ENCODE peak calls at places on chromosomes 1 and 21, in seven cellular contexts. One of them, this sample, is unnamed.

GRCh38 chr1:29875557-29876028 is 639.3 kb downstream of the PTPRU start:
- DNase-seq in hippocampal formation: no peak
- DNase-seq in NCI-H1694: peak; percentile 23
- DNase-seq in activated effector memory CD4-positive, alpha-beta T cell treated with anti-CD3 and anti-CD28 coated beads, Interleukin-2, amount 50 U/mL, for 16 hours: no peak
- DNase-seq in left ventricle myocardium superior: no peak
- DNase-seq in dermis microvascular lymphatic vessel endothelial cell: peak; percentile 97
- DNase-seq in HuH-7.5: no peak
- DNase-seq in this sample: no peak

GRCh38 chr1:162218975-162219374 is 149.5 kb downstream of the NOS1AP start:
- DNase-seq in hippocampal formation: no peak
- DNase-seq in NCI-H1694: no peak
- DNase-seq in activated effector memory CD4-positive, alpha-beta T cell treated with anti-CD3 and anti-CD28 coated beads, Interleukin-2, amount 50 U/mL, for 16 hours: no peak
- DNase-seq in left ventricle myocardium superior: no peak
- DNase-seq in dermis microvascular lymphatic vessel endothelial cell: no peak
- DNase-seq in HuH-7.5: no peak
- DNase-seq in this sample: no peak

GRCh38 chr1:18657436-18658179 is 27.0 kb downstream of the PAX7 start:
- DNase-seq in hippocampal formation: no peak
- DNase-seq in NCI-H1694: no peak
- DNase-seq in activated effector memory CD4-positive, alpha-beta T cell treated with anti-CD3 and anti-CD28 coated beads, Interleukin-2, amount 50 U/mL, for 16 hours: no peak
- DNase-seq in left ventricle myocardium superior: no peak
- DNase-seq in dermis microvascular lymphatic vessel endothelial cell: no peak
- DNase-seq in HuH-7.5: no peak
- DNase-seq in this sample: no peak

GRCh38 chr1:206713070-206713469 is 28.4 kb downstream of the MAPKAPK2 start:
- DNase-seq in hippocampal formation: no peak
- DNase-seq in NCI-H1694: no peak
- DNase-seq in activated effector memory CD4-positive, alpha-beta T cell treated with anti-CD3 and anti-CD28 coated beads, Interleukin-2, amount 50 U/mL, for 16 hours: no peak
- DNase-seq in left ventricle myocardium superior: no peak
- DNase-seq in dermis microvascular lymphatic vessel endothelial cell: no peak
- DNase-seq in HuH-7.5: no peak
- DNase-seq in this sample: no peak

GRCh38 chr1:74505889-74506288 is 6.5 kb downstream of the LRRC53 start:
- DNase-seq in hippocampal formation: no peak
- DNase-seq in NCI-H1694: peak; percentile 60
- DNase-seq in activated effector memory CD4-positive, alpha-beta T cell treated with anti-CD3 and anti-CD28 coated beads, Interleukin-2, amount 50 U/mL, for 16 hours: no peak
- DNase-seq in left ventricle myocardium superior: no peak
- DNase-seq in dermis microvascular lymphatic vessel endothelial cell: no peak
- DNase-seq in HuH-7.5: no peak
- DNase-seq in this sample: no peak

GRCh38 chr1:245645894-245646293 is 491.1 kb downstream of the KIF26B start:
- DNase-seq in hippocampal formation: no peak
- DNase-seq in NCI-H1694: no peak
- DNase-seq in activated effector memory CD4-positive, alpha-beta T cell treated with anti-CD3 and anti-CD28 coated beads, Interleukin-2, amount 50 U/mL, for 16 hours: no peak
- DNase-seq in left ventricle myocardium superior: no peak
- DNase-seq in dermis microvascular lymphatic vessel endothelial cell: no peak
- DNase-seq in HuH-7.5: no peak
- DNase-seq in this sample: no peak

GRCh38 chr1:51877434-51878306 is 857 bp downstream of the NRDC start:
- DNase-seq in hippocampal formation: peak; percentile 5
- DNase-seq in NCI-H1694: no peak
- DNase-seq in activated effector memory CD4-positive, alpha-beta T cell treated with anti-CD3 and anti-CD28 coated beads, Interleukin-2, amount 50 U/mL, for 16 hours: no peak
- DNase-seq in left ventricle myocardium superior: no peak
- DNase-seq in dermis microvascular lymphatic vessel endothelial cell: peak; percentile 43
- DNase-seq in HuH-7.5: no peak
- DNase-seq in this sample: no peak

GRCh38 chr1:119766374-119766794 is 2.3 kb downstream of the HMGCS2 start:
- DNase-seq in hippocampal formation: no peak
- DNase-seq in NCI-H1694: no peak
- DNase-seq in activated effector memory CD4-positive, alpha-beta T cell treated with anti-CD3 and anti-CD28 coated beads, Interleukin-2, amount 50 U/mL, for 16 hours: no peak
- DNase-seq in left ventricle myocardium superior: no peak
- DNase-seq in dermis microvascular lymphatic vessel endothelial cell: no peak
- DNase-seq in HuH-7.5: no peak
- DNase-seq in this sample: no peak

GRCh38 chr1:25561426-25562100 is 18.2 kb downstream of the LDLRAP1 start:
- DNase-seq in hippocampal formation: no peak
- DNase-seq in NCI-H1694: no peak
- DNase-seq in activated effector memory CD4-positive, alpha-beta T cell treated with anti-CD3 and anti-CD28 coated beads, Interleukin-2, amount 50 U/mL, for 16 hours: no peak
- DNase-seq in left ventricle myocardium superior: no peak
- DNase-seq in dermis microvascular lymphatic vessel endothelial cell: no peak
- DNase-seq in HuH-7.5: no peak
- DNase-seq in this sample: no peak

GRCh38 chr1:147526501-147526900 is 14.8 kb upstream of the BCL9 start:
- DNase-seq in hippocampal formation: no peak
- DNase-seq in NCI-H1694: no peak
- DNase-seq in activated effector memory CD4-positive, alpha-beta T cell treated with anti-CD3 and anti-CD28 coated beads, Interleukin-2, amount 50 U/mL, for 16 hours: no peak
- DNase-seq in left ventricle myocardium superior: no peak
- DNase-seq in dermis microvascular lymphatic vessel endothelial cell: no peak
- DNase-seq in HuH-7.5: no peak
- DNase-seq in this sample: no peak

GRCh38 chr21:45391743-45392079 is 13.3 kb upstream of the COL18A1 start:
- DNase-seq in hippocampal formation: no peak
- DNase-seq in NCI-H1694: no peak
- DNase-seq in activated effector memory CD4-positive, alpha-beta T cell treated with anti-CD3 and anti-CD28 coated beads, Interleukin-2, amount 50 U/mL, for 16 hours: peak; percentile 37
- DNase-seq in left ventricle myocardium superior: peak; percentile 13
- DNase-seq in dermis microvascular lymphatic vessel endothelial cell: no peak
- DNase-seq in HuH-7.5: no peak
- DNase-seq in this sample: no peak

GRCh38 chr21:41091561-41091960 is 76.4 kb upstream of the BACE2 start:
- DNase-seq in hippocampal formation: no peak
- DNase-seq in NCI-H1694: no peak
- DNase-seq in activated effector memory CD4-positive, alpha-beta T cell treated with anti-CD3 and anti-CD28 coated beads, Interleukin-2, amount 50 U/mL, for 16 hours: no peak
- DNase-seq in left ventricle myocardium superior: no peak
- DNase-seq in dermis microvascular lymphatic vessel endothelial cell: no peak
- DNase-seq in HuH-7.5: no peak
- DNase-seq in this sample: no peak

GRCh38 chr1:223825767-223826461 is 19.8 kb downstream of the TP53BP2 start:
- DNase-seq in hippocampal formation: no peak
- DNase-seq in NCI-H1694: no peak
- DNase-seq in activated effector memory CD4-positive, alpha-beta T cell treated with anti-CD3 and anti-CD28 coated beads, Interleukin-2, amount 50 U/mL, for 16 hours: no peak
- DNase-seq in left ventricle myocardium superior: no peak
- DNase-seq in dermis microvascular lymphatic vessel endothelial cell: no peak
- DNase-seq in HuH-7.5: no peak
- DNase-seq in this sample: no peak